ENCODE peak calls at places on chromosome 6, in eight cellular contexts. A is fibroblast of lung; F is cardiac fibroblast; N is naive thymus-derived CD8-positive, alpha-beta T cell; P is nephron progenitor cell; D is stimulated activated CD8-positive, alpha-beta memory T cell treated with anti-CD3 and anti-CD28 coated beads, Interleukin-4, amount 100 ng/mL, for 24 hours; U is left ventricle myocardium inferior; V is COR-L47. Y is an unnamed sample.

GRCh38 chr6:167409689-167410088 is 84.8 kb downstream of the TTLL2 start:
- DNase-seq in V (no peak), F (no peak), N (no peak), U (no peak), A (no peak), P (no peak), D (no peak), Y (no peak)

GRCh38 chr6:169984181-169985120 is 233.0 kb downstream of the ERMARD start:
- DNase-seq in D (no peak), N (no peak), F (no peak), V (no peak), U (peak), P (no peak), A (no peak), Y (no peak)

GRCh38 chr6:56652231-56652630 is 9.5 kb upstream of the DST start:
- DNase-seq in D (no peak), U (no peak), F (peak), P (no peak), V (no peak), A (peak), N (no peak), Y (no peak)

GRCh38 chr6:11662323-11662722 is 116.3 kb downstream of the ADTRP start:
- DNase-seq in U (no peak), V (no peak), N (no peak), F (no peak), A (no peak), P (no peak), D (no peak), Y (no peak)

GRCh38 chr6:7590918-7591302 is 912 bp downstream of the SNRNP48 start:
- DNase-seq in A (peak), U (peak), N (no peak), D (no peak), P (no peak), V (no peak), F (peak), Y (peak)

GRCh38 chr6:4017847-4018193 is 61.1 kb downstream of the FAM217A start:
- DNase-seq in N (no peak), A (peak), D (no peak), F (peak), V (peak), P (no peak), U (no peak), Y (peak)

GRCh38 chr6:3467996-3468395 is 11.1 kb upstream of the SLC22A23 start:
- DNase-seq in U (no peak), V (no peak), F (no peak), N (no peak), D (no peak), P (no peak), A (no peak), Y (no peak)

GRCh38 chr6:99349620-99350141 is at the start of gene FAXC:
- DNase-seq in F (peak), V (peak), D (no peak), N (no peak), A (peak), P (peak), U (no peak), Y (peak)

GRCh38 chr6:135163440-135163738 is 17.7 kb upstream of the MYB start:
- DNase-seq in U (no peak), F (no peak), P (no peak), D (peak), N (peak), V (no peak), A (no peak), Y (no peak)

GRCh38 chr6:33692760-33693158 is 18.7 kb downstream of the UQCC2 start:
- DNase-seq in N (peak), A (peak), P (no peak), U (no peak), V (no peak), D (peak), F (peak), Y (peak)

GRCh38 chr6:73639015-73639414 is 14.8 kb downstream of the SLC17A5 start:
- DNase-seq in D (no peak), P (no peak), A (no peak), F (no peak), V (no peak), N (no peak), U (no peak), Y (no peak)

GRCh38 chr6:33935439-33936080 is 131.8 kb upstream of the MLN start:
- DNase-seq in U (no peak), P (peak), V (no peak), N (no peak), D (no peak), F (no peak), A (no peak), Y (no peak)

GRCh38 chr6:81075974-81076373 is 676.5 kb downstream of the TENT5A start:
- DNase-seq in U (no peak), F (peak), D (no peak), A (peak), P (peak), V (no peak), N (no peak), Y (peak)

Y was measured in mesenchymal stem cell.